ENCODE peak calls at places on chromosomes 16 and 17, in seven cellular contexts. One of them, this sample, is unnamed.

GRCh38 chr16:11049396-11050059 is 105.2 kb downstream of the CLEC16A start:
- DNase-seq in COLO829: no peak
- DNase-seq in omental fat pad: no peak
- DNase-seq in mesothelial cell of epicardium: no peak
- DNase-seq in activated CD4-positive, alpha-beta T cell treated with anti-CD3 and anti-CD28 coated beads, Interleukin-2, amount 50 U/mL, for 48 hours: no peak
- DNase-seq in dorsolateral prefrontal cortex: no peak
- DNase-seq in ecto neural progenitor cell: no peak
- DNase-seq in this sample: no peak

GRCh38 chr16:52123063-52123839 is 423.7 kb downstream of the TOX3 start:
- DNase-seq in dorsolateral prefrontal cortex: no peak
- DNase-seq in ecto neural progenitor cell: no peak
- DNase-seq in COLO829: no peak
- DNase-seq in omental fat pad: no peak
- DNase-seq in mesothelial cell of epicardium: no peak
- DNase-seq in activated CD4-positive, alpha-beta T cell treated with anti-CD3 and anti-CD28 coated beads, Interleukin-2, amount 50 U/mL, for 48 hours: no peak
- DNase-seq in this sample: no peak

GRCh38 chr16:1443403-1443973 is 868 bp downstream of the CCDC154 start:
- DNase-seq in dorsolateral prefrontal cortex: no peak
- DNase-seq in activated CD4-positive, alpha-beta T cell treated with anti-CD3 and anti-CD28 coated beads, Interleukin-2, amount 50 U/mL, for 48 hours: no peak
- DNase-seq in omental fat pad: no peak
- DNase-seq in COLO829: no peak
- DNase-seq in mesothelial cell of epicardium: no peak
- DNase-seq in ecto neural progenitor cell: no peak
- DNase-seq in this sample: no peak

GRCh38 chr17:42165751-42166150 is 11.0 kb upstream of the RAB5C start:
- DNase-seq in COLO829: no peak
- DNase-seq in omental fat pad: no peak
- DNase-seq in dorsolateral prefrontal cortex: no peak
- DNase-seq in mesothelial cell of epicardium: no peak
- DNase-seq in activated CD4-positive, alpha-beta T cell treated with anti-CD3 and anti-CD28 coated beads, Interleukin-2, amount 50 U/mL, for 48 hours: no peak
- DNase-seq in ecto neural progenitor cell: no peak
- DNase-seq in this sample: no peak

GRCh38 chr17:7576432-7576937 is 3.0 kb upstream of the CD68 start:
- DNase-seq in dorsolateral prefrontal cortex: no peak
- DNase-seq in COLO829: no peak
- DNase-seq in activated CD4-positive, alpha-beta T cell treated with anti-CD3 and anti-CD28 coated beads, Interleukin-2, amount 50 U/mL, for 48 hours: no peak
- DNase-seq in mesothelial cell of epicardium: no peak
- DNase-seq in omental fat pad: no peak
- DNase-seq in ecto neural progenitor cell: no peak
- DNase-seq in this sample: no peak

GRCh38 chr17:30605027-30605426 is 127.8 kb downstream of the GOSR1 start:
- DNase-seq in activated CD4-positive, alpha-beta T cell treated with anti-CD3 and anti-CD28 coated beads, Interleukin-2, amount 50 U/mL, for 48 hours: no peak
- DNase-seq in mesothelial cell of epicardium: no peak
- DNase-seq in COLO829: no peak
- DNase-seq in ecto neural progenitor cell: no peak
- DNase-seq in dorsolateral prefrontal cortex: no peak
- DNase-seq in omental fat pad: no peak
- DNase-seq in this sample: no peak

GRCh38 chr17:41645371-41646063 is 21.1 kb upstream of the KRT17 start:
- DNase-seq in dorsolateral prefrontal cortex: no peak
- DNase-seq in omental fat pad: no peak
- DNase-seq in activated CD4-positive, alpha-beta T cell treated with anti-CD3 and anti-CD28 coated beads, Interleukin-2, amount 50 U/mL, for 48 hours: no peak
- DNase-seq in ecto neural progenitor cell: no peak
- DNase-seq in mesothelial cell of epicardium: no peak
- DNase-seq in COLO829: no peak
- DNase-seq in this sample: no peak

GRCh38 chr17:1104222-1104621 is 75.6 kb downstream of the ABR start:
- DNase-seq in activated CD4-positive, alpha-beta T cell treated with anti-CD3 and anti-CD28 coated beads, Interleukin-2, amount 50 U/mL, for 48 hours: no peak
- DNase-seq in mesothelial cell of epicardium: no peak
- DNase-seq in COLO829: no peak
- DNase-seq in dorsolateral prefrontal cortex: no peak
- DNase-seq in omental fat pad: no peak
- DNase-seq in ecto neural progenitor cell: no peak
- DNase-seq in this sample: no peak

GRCh38 chr17:43528319-43528987 is 17.7 kb downstream of the ETV4 start:
- DNase-seq in COLO829: peak
- DNase-seq in ecto neural progenitor cell: no peak
- DNase-seq in dorsolateral prefrontal cortex: no peak
- DNase-seq in mesothelial cell of epicardium: no peak
- DNase-seq in omental fat pad: no peak
- DNase-seq in activated CD4-positive, alpha-beta T cell treated with anti-CD3 and anti-CD28 coated beads, Interleukin-2, amount 50 U/mL, for 48 hours: no peak
- DNase-seq in this sample: no peak